ENCODE peak calls at places on chromosomes 2 and 18, in six cellular contexts. J is fibroblast of villous mesenchyme, S is cardiac fibroblast, V is endothelial cell, U is upper lobe of right lung, B is Calu3. K is an unnamed sample.

GRCh38 chr18:47932603-47933002 is 2.1 kb upstream of the SMAD2 start:
- DNase-seq in J (no peak), V (no peak), B (peak), U (no peak), S (no peak), K (no peak)

GRCh38 chr2:2641541-2642410 is 310.7 kb upstream of the MYT1L start:
- DNase-seq in J (no peak), V (no peak), S (no peak), U (no peak), B (no peak), K (no peak)

GRCh38 chr2:226431301-226431955 is 368.2 kb downstream of the IRS1 start:
- DNase-seq in S (peak), V (no peak), B (no peak), J (no peak), U (no peak), K (no peak)

GRCh38 chr2:46097714-46098480 is 199.3 kb upstream of the EPAS1 start:
- DNase-seq in S (peak), J (peak), V (no peak), U (no peak), B (peak), K (no peak)

GRCh38 chr2:239663364-239663924 is 262.6 kb upstream of the HDAC4 start:
- DNase-seq in V (no peak), J (no peak), S (no peak), U (no peak), B (no peak), K (no peak)

GRCh38 chr2:9408641-9409151 is 14.6 kb downstream of the ITGB1BP1 start:
- DNase-seq in U (peak), V (no peak), B (no peak), S (no peak), J (no peak), K (no peak)

GRCh38 chr2:210128961-210129360 is 42.2 kb downstream of the KANSL1L start:
- DNase-seq in J (no peak), S (no peak), B (no peak), V (no peak), U (no peak), K (no peak)

GRCh38 chr2:219684721-219685689 is 57.6 kb downstream of the SLC4A3 start:
- DNase-seq in S (peak), J (peak), B (peak), U (peak), V (peak), K (peak)

GRCh38 chr2:120738786-120739771 is 3.4 kb downstream of the GLI2 start:
- DNase-seq in B (no peak), S (no peak), U (no peak), J (peak), V (no peak), K (no peak)

GRCh38 chr2:222358876-222359275 is 60.1 kb upstream of the PAX3 start:
- DNase-seq in U (no peak), J (peak), S (peak), V (no peak), B (no peak), K (no peak)

GRCh38 chr2:85173909-85174308 is 40.7 kb downstream of the TCF7L1 start:
- DNase-seq in B (no peak), V (no peak), U (no peak), J (no peak), S (peak), K (no peak)

GRCh38 chr2:189657867-189658266 is 3.4 kb upstream of the ASNSD1 start:
- DNase-seq in S (peak), B (no peak), J (peak), V (no peak), U (peak), K (peak)

GRCh38 chr2:85589982-85590791 is 5.4 kb upstream of the RNF181 start:
- DNase-seq in U (no peak), S (peak), B (no peak), V (peak), J (peak), K (no peak)

GRCh38 chr2:96404446-96405373 is 69.1 kb downstream of the NCAPH start:
- DNase-seq in U (peak), S (no peak), J (no peak), B (no peak), V (no peak), K (no peak)

GRCh38 chr18:9924371-9924943 is 10.6 kb downstream of the VAPA start:
- DNase-seq in B (no peak), U (no peak), J (no peak), S (no peak), V (no peak), K (no peak)

GRCh38 chr2:136131484-136131960 is 13.6 kb upstream of the CXCR4 start:
- DNase-seq in S (no peak), B (no peak), J (no peak), V (no peak), U (no peak), K (no peak)

GRCh38 chr2:158667567-158667966 is 127.5 kb upstream of the DAPL1 start:
- DNase-seq in U (no peak), B (no peak), J (no peak), V (no peak), S (peak), K (no peak)

DNA sequence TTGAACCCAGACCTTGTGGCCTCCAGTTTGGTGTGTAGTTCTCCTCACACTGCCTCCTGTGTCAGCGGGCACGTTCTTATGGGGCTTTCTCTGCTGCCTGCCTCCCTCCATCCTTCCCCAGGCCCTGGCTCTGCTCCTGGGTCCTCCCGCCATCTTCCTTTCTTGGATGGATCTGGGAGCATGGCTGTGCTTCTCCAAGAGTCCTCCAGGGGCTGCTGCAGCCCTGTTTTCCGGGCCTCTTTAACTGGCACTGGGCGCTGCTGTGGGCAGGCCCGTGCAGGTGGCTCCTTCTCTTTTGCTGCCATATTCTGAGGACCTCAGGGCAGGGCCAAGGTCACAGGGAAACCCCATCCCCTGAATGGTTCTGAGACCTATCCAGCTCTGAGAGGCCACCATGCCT is 17.8 kb downstream of the THNSL2 start:
- DNase-seq in S (no peak), U (no peak), J (no peak), V (no peak), B (no peak), K (no peak)
- TF ChIP-seq CTCF in S (no peak), U (peak), J (peak), V (peak), B (no peak), K (peak)

DNA sequence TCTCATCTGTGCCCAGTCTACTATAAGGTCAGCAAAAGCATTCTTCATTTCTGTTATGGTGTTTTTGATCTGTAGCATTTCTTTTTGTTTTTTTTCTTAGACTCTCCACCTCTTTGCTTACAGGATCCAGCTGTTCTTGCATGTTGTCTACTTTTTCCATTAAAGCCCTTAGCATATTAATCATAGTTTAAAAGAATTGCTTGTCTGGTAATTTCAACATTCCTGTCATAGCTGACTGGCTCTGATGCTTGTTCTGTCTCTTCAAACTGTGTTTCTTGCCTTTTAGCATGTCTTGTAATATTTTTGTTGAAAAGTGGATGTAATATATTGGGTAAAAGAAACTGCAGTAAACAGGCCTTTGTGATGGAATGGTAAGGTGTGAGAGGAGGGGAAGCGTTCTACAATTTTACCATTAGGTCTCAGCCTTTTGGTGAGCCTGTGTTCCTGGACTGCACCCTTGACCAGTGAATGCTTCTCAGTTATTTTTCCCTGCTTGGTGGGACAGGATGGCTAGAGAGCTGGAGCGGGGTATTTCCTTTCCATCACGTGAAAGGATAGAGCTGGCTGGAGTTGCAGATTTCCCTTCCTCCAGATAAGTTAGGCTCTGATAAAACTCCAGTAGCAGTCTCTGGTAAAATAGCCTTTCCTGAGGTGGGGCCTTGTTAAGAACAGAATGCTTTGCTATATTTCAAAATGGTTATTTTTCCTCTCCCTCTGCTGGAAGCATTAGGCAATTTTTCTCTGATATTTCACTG is 65.4 kb downstream of the PLA2R1 start:
- DNase-seq in V (peak), B (no peak), U (no peak), S (peak), J (peak), K (no peak)
- TF ChIP-seq CTCF in V (no peak), B (no peak), U (no peak), S (peak), J (no peak), K (no peak)

DNA sequence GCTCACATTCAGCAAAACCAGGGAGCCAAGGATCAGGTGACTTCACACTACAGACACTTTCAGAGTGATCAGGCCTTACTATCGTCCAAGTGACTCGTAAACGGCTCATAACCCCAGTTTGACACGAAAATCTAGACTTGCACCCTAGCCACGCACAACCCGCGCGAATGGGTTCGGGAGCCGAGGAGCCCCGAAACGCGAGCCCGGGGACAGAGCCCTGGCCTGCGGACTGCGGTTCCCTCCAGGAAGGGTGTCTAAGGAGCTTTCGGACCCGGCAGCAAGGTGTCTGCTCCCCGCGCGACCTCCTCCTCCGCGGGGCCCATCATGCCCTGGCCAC is 759 bp downstream of the ATL2 start:
- DNase-seq in B (no peak), J (peak), U (no peak), V (no peak), S (peak), K (peak)
- TF ChIP-seq CTCF in B (no peak), J (no peak), U (no peak), V (no peak), S (no peak), K (no peak)

GRCh38 chr2:19299522-19299921 is 58.9 kb downstream of the OSR1 start:
- DNase-seq in V (no peak), S (no peak), B (no peak), U (no peak), J (peak), K (no peak)
- TF ChIP-seq CTCF in V (no peak), S (no peak), B (no peak), U (no peak), J (no peak), K (no peak)